ENCODE peak calls at places on chromosomes 7 and 10, in seven cellular contexts. J is cardiac muscle cell, T is tibial nerve, Z is OCI-LY7, O is body of pancreas, U is IMR-90, N is right lobe of liver. F is an unnamed sample. For H3K9me3 and H3K4me1, the result is how much of the 10 kb centered on the place peaks cover.

GRCh38 chr10:69459893-69460575 is 8.8 kb downstream of the TSPAN15 start:
- DNase-seq in J (no peak), Z (no peak), O (no peak), N (no peak), T (no peak), U (no peak), F (no peak)

GRCh38 chr10:48215148-48215982 is 59.1 kb downstream of the FRMPD2 start:
- DNase-seq in N (peak), J (peak), U (peak), T (no peak), O (peak), Z (peak), F (no peak)

GRCh38 chr7:47153571-47153970 is 428.3 kb downstream of the TNS3 start:
- DNase-seq in O (peak), U (no peak), J (no peak), Z (peak), T (no peak), N (peak), F (no peak)

GRCh38 chr7:36563706-36564325 is 160.5 kb downstream of the AOAH start:
- DNase-seq in T (no peak), J (peak), O (no peak), U (peak), N (no peak), Z (no peak), F (no peak)

GRCh38 chr7:116598278-116598677 is 73.4 kb downstream of the CAV1 start:
- DNase-seq in Z (no peak), T (no peak), J (no peak), O (peak), N (peak), U (no peak), F (no peak)

GRCh38 chr7:36599645-36600313 is 124.5 kb downstream of the AOAH start:
- DNase-seq in Z (no peak), J (no peak), T (no peak), U (no peak), N (no peak), O (no peak), F (no peak)

GRCh38 chr7:16891874-16892620 is 10.3 kb upstream of the AGR3 start:
- DNase-seq in N (no peak), U (no peak), T (no peak), Z (no peak), O (no peak), J (no peak), F (no peak)

GRCh38 chr7:98322331-98323260 is 41.1 kb downstream of the BRI3 start:
- DNase-seq in J (no peak), O (no peak), U (no peak), T (no peak), Z (no peak), N (no peak), F (no peak)

GRCh38 chr7:82172017-82172416 is 271.6 kb downstream of the CACNA2D1 start:
- DNase-seq in N (no peak), J (peak), O (no peak), Z (no peak), T (no peak), U (no peak), F (no peak)

GRCh38 chr7:134514663-134515062 is 12.7 kb upstream of the AKR1B10 start:
- DNase-seq in T (peak), J (peak), U (peak), N (no peak), O (peak), Z (peak), F (no peak)

GRCh38 chr7:133081119-133081604 is 728 bp downstream of the CHCHD3 start:
- DNase-seq in U (no peak), J (no peak), T (no peak), Z (peak), O (no peak), N (peak), F (peak)

GRCh38 chr7:77281780-77282478 is 82.3 kb upstream of the FGL2 start:
- DNase-seq in J (no peak), U (no peak), Z (peak), T (no peak), O (no peak), N (no peak), F (peak)

GRCh38 chr10:78511324-78512204 is 477.9 kb downstream of the RPS24 start:
- DNase-seq in N (no peak), J (no peak), T (peak), Z (no peak), O (no peak), U (no peak), F (no peak)

GRCh38 chr10:95237376-95238170 is 43.5 kb downstream of the ACSM6 start:
- DNase-seq in Z (peak), N (no peak), J (no peak), O (no peak), T (no peak), U (peak), F (no peak)

GRCh38 chr7:131921016-131921415 is 364.6 kb upstream of the PODXL start:
- DNase-seq in J (peak), N (no peak), O (no peak), U (peak), T (no peak), Z (no peak), F (no peak)

GRCh38 chr7:128404143-128404681 is 5.6 kb downstream of the IMPDH1 start:
- DNase-seq in T (no peak), O (no peak), N (no peak), U (no peak), J (no peak), Z (no peak), F (no peak)
- TF ChIP-seq CTCF in T (no peak), O (no peak), N (no peak), U (no peak), J (no peak), Z (no peak), F (no peak)

GRCh38 chr7:50766808-50767207 is 15.9 kb downstream of the GRB10 start:
- DNase-seq in T (no peak), O (no peak), J (no peak), Z (no peak), U (no peak), N (no peak), F (no peak)
- H3K9me3 ChIP-seq in T (under half), O (under half), J (under half), Z (under half), U (under half), N (under half), F (under half)

GRCh38 chr7:80082214-80082613 is 52.4 kb upstream of the GNAI1 start:
- DNase-seq in Z (no peak), J (no peak), U (peak), T (no peak), N (no peak), O (no peak), F (no peak)

GRCh38 chr7:80078159-80078731 is 56.4 kb upstream of the GNAI1 start:
- DNase-seq in T (no peak), J (peak), U (peak), Z (no peak), O (no peak), N (no peak), F (no peak)

GRCh38 chr7:80078882-80079281 is 55.7 kb upstream of the GNAI1 start:
- DNase-seq in Z (no peak), J (no peak), N (no peak), U (no peak), T (no peak), O (no peak), F (no peak)
- H3K4me1 ChIP-seq in Z (under half), J (under half), N (under half), U (under half), T (under half), O (under half), F (under half)

GRCh38 chr10:102713814-102714620 is at the start of gene ARL3:
- DNase-seq in T (peak), U (peak), Z (peak), N (peak), J (peak), O (peak), F (peak)

GRCh38 chr10:102713483-102713813 is 749 bp downstream of the ARL3 start:
- DNase-seq in N (no peak), U (peak), J (no peak), O (no peak), T (no peak), Z (no peak), F (no peak)

GRCh38 chr10:102715880-102716279 is 1.4 kb downstream of the SFXN2 start:
- DNase-seq in J (no peak), T (no peak), O (no peak), Z (no peak), N (no peak), U (no peak), F (no peak)

GRCh38 chr10:102712843-102713242 is 1.4 kb downstream of the ARL3 start:
- DNase-seq in Z (no peak), J (no peak), U (no peak), T (no peak), O (no peak), N (no peak), F (no peak)

GRCh38 chr10:102714621-102715455 is at the start of gene SFXN2:
- DNase-seq in N (peak), O (peak), T (no peak), U (no peak), J (no peak), Z (peak), F (no peak)
- TF ChIP-seq CTCF in N (no peak), O (no peak), T (no peak), U (no peak), J (no peak), Z (peak), F (no peak)

GRCh38 chr10:16195894-16196293 is 240.9 kb upstream of the PTER start:
- DNase-seq in J (no peak), N (no peak), Z (no peak), O (no peak), T (no peak), U (no peak), F (no peak)
- H3K9me3 ChIP-seq in J (under half), N (under half), Z (under half), O (under half), T (under half), U (under half), F (under half)

DNA sequence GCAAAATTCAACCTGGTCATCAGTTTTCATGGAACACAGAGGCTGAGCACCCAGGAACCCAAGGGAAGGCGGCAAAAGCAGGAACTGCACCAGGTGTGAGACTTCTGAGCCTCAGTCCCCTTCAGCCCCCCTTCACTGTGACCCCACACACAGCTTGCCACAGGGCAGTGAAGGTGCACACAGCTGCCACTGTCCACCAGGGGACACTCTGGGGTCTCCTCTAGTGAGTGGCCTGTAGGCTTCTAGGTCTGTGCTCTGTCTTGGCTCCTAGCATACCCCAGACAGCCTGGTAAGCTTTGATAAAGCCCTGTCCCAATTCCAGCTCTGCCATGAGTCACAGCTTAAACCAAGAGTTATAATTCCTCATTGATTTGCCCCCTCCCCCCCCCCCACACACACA is 12.1 kb downstream of the KCNH2 start:
- DNase-seq in N (no peak), T (no peak), J (no peak), O (no peak), Z (peak), U (no peak), F (peak)
- H3K4me1 ChIP-seq in N (under half), T (under half), J (half or more), O (under half), Z (under half), U (under half), F (half or more)

GRCh38 chr10:52653510-52653909 is 119.1 kb downstream of the MBL2 start:
- DNase-seq in Z (no peak), O (no peak), N (no peak), U (no peak), T (no peak), J (peak), F (peak)
- TF ChIP-seq CTCF in Z (no peak), O (no peak), N (no peak), U (no peak), T (no peak), J (no peak), F (peak)

GRCh38 chr10:74992068-74992467 is 119.4 kb upstream of the SAMD8 start:
- DNase-seq in N (no peak), Z (no peak), U (no peak), O (no peak), J (no peak), T (no peak), F (no peak)
- H3K9me3 ChIP-seq in N (under half), Z (under half), U (under half), O (under half), J (under half), T (under half), F (under half)

GRCh38 chr10:24382979-24383663 is 174.2 kb downstream of the KIAA1217 start:
- DNase-seq in T (no peak), O (no peak), Z (no peak), J (peak), U (no peak), N (no peak), F (no peak)
- H3K4me1 ChIP-seq in T (under half), O (under half), Z (under half), J (under half), U (under half), N (under half), F (under half)

GRCh38 chr10:116185199-116185598 is 87.8 kb downstream of the GFRA1 start:
- DNase-seq in U (no peak), J (no peak), O (no peak), Z (no peak), N (no peak), T (no peak), F (no peak)

GRCh38 chr10:116184448-116184794 is 88.6 kb downstream of the GFRA1 start:
- DNase-seq in J (no peak), U (no peak), Z (no peak), N (no peak), T (no peak), O (no peak), F (no peak)

GRCh38 chr10:116186273-116186672 is 86.7 kb downstream of the GFRA1 start:
- DNase-seq in O (no peak), N (peak), U (no peak), J (no peak), T (no peak), Z (no peak), F (no peak)

GRCh38 chr10:116182426-116182825 is 90.6 kb downstream of the GFRA1 start:
- DNase-seq in T (no peak), O (no peak), Z (no peak), J (no peak), N (no peak), U (no peak), F (no peak)

GRCh38 chr10:116183733-116184447 is 89.1 kb downstream of the GFRA1 start:
- DNase-seq in O (peak), Z (no peak), N (peak), T (no peak), U (peak), J (peak), F (no peak)
- TF ChIP-seq CTCF in O (no peak), Z (no peak), N (no peak), T (no peak), U (no peak), J (no peak), F (no peak)